ENCODE peak calls at places on chromosomes 5 and 9, in six cellular contexts. O is tibial nerve, G is right lobe of liver, X is H1, F is NB4, V is spleen. N is an unnamed sample.

GRCh38 chr5:153504726-153505125 is 14.3 kb downstream of the GRIA1 start:
- DNase-seq in O (no peak), G (no peak), X (no peak), F (no peak), V (no peak), N (no peak)

GRCh38 chr9:29144476-29144875 is 1571.2 kb upstream of the C9orf72 start:
- DNase-seq in O (no peak), G (no peak), X (no peak), F (no peak), V (no peak), N (no peak)

GRCh38 chr9:35984021-35984420 is 26.1 kb upstream of the OR2S2 start:
- DNase-seq in O (no peak), G (no peak), X (no peak), F (no peak), V (no peak), N (no peak)

GRCh38 chr5:73883646-73884045 is 257.6 kb downstream of the ARHGEF28 start:
- DNase-seq in O (no peak), G (no peak), X (no peak), F (no peak), V (no peak), N (no peak)

GRCh38 chr9:74496819-74497749 is at the start of gene RORB:
- DNase-seq in O (no peak), G (peak; percentile 66), X (peak; percentile 82), F (no peak), V (peak; percentile 83), N (peak; percentile 46)

GRCh38 chr5:112237456-112237855 is 181.6 kb downstream of the EPB41L4A start:
- DNase-seq in O (no peak), G (no peak), X (no peak), F (no peak), V (no peak), N (no peak)

GRCh38 chr9:14389622-14390021 is 75.7 kb upstream of the NFIB start:
- DNase-seq in O (no peak), G (no peak), X (no peak), F (no peak), V (no peak), N (no peak)

GRCh38 chr9:71036501-71036900 is 84.9 kb downstream of the TRPM3 start:
- DNase-seq in O (no peak), G (no peak), X (no peak), F (no peak), V (no peak), N (no peak)

DNA sequence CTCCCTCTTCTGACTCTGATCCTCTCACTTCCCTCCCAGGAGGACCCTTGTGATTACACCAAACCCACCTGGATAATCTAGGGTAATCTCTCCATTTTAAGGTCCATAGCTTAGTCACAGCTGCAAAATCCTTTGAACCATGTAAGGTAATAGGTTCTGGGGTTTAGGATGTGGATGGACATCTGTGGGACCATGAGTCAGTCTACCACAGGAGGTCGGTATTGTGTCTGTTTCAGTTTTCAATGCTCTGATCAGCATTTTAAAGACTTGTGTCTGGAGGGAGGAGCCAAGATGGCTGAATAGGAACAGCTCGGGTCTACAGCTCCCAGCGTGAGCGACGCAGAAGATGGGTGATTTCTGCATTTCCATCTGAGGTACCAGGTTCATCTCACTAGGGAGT is 112.6 kb downstream of the CAVIN4 start:
- DNase-seq in O (no peak), G (no peak), X (no peak), F (no peak), V (no peak), N (no peak)
- TF ChIP-seq POLR2A in O (no peak), G (no peak), X (no peak), F (no peak), V (no peak), N (no peak)

GRCh38 chr5:100970646-100971045 is 67.6 kb upstream of the ST8SIA4 start:
- DNase-seq in O (no peak), G (no peak), X (no peak), F (no peak), V (no peak), N (no peak)
- TF ChIP-seq POLR2A in O (no peak), G (no peak), X (no peak), F (no peak), V (no peak), N (no peak)

GRCh38 chr5:78560000-78560399 is 88.6 kb downstream of the LHFPL2 start:
- DNase-seq in O (no peak), G (no peak), X (no peak), F (no peak), V (no peak), N (no peak)

GRCh38 chr5:78554595-78554994 is 94.0 kb downstream of the LHFPL2 start:
- DNase-seq in O (no peak), G (no peak), X (no peak), F (no peak), V (no peak), N (no peak)

GRCh38 chr5:78555870-78556269 is 92.7 kb downstream of the LHFPL2 start:
- DNase-seq in O (no peak), G (no peak), X (peak; percentile 36), F (no peak), V (no peak), N (no peak)

GRCh38 chr5:78560456-78560855 is 88.1 kb downstream of the LHFPL2 start:
- DNase-seq in O (no peak), G (no peak), X (no peak), F (no peak), V (no peak), N (no peak)

DNA sequence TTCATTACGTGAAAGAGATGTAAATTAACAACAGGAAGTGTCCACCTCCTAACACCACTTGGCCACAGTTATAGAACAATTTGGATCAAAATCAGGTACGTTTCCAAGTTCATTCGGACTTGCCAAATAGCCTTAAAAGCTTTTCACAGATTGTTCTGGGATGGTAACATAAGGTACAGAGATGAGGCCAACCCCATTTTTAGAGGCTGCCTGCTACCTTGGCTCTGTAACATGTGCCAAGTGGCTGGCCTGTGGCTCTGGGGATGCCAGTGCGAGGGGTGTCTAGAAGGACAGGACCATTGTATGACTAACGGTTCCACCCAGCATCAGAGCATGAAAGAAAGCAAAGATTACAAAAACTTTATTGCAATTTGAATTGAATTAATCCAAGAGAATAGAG is 91.0 kb downstream of the LHFPL2 start:
- DNase-seq in O (no peak), G (no peak), X (no peak), F (no peak), V (no peak), N (no peak)
- TF ChIP-seq POLR2A in O (no peak), G (no peak), X (no peak), F (no peak), V (no peak), N (no peak)

GRCh38 chr9:5122542-5122941 is 62.9 kb downstream of the INSL6 start:
- DNase-seq in O (no peak), G (no peak), X (no peak), F (no peak), V (no peak), N (no peak)
- TF ChIP-seq POLR2A in O (no peak), G (no peak), X (no peak), F (no peak), V (no peak), N (no peak)

GRCh38 chr9:95003694-95004451 is 277.4 kb downstream of the AOPEP start:
- DNase-seq in O (peak; percentile 39), G (no peak), X (no peak), F (peak; percentile 31), V (no peak), N (peak; percentile 65)
- TF ChIP-seq POLR2A in O (no peak), G (peak; percentile 50), X (no peak), F (no peak), V (no peak), N (no peak)

N was measured in uterus.